ENCODE peak calls at places on chromosomes 16 and 17, in nine cellular contexts. Y is CD8-positive, alpha-beta T cell; L is nephron progenitor cell; M is AG09309; C is left ventricle myocardium inferior; O is cardiac fibroblast; V is lower lobe of right lung; A is fibroblast of pulmonary artery; N is CD4-positive, alpha-beta T cell. U is an unnamed sample.

GRCh38 chr16:48492131-48492530 is 106.9 kb upstream of the SIAH1 start:
- DNase-seq in M (no peak), Y (no peak), V (no peak), O (peak), L (no peak), C (no peak), N (no peak), A (peak), U (no peak)

GRCh38 chr17:40303009-40303657 is 5.8 kb upstream of the RARA start:
- DNase-seq in V (no peak), A (peak), N (no peak), Y (no peak), O (peak), M (no peak), L (no peak), C (no peak), U (no peak)

GRCh38 chr17:58020401-58020800 is 13.4 kb upstream of the SRSF1 start:
- DNase-seq in C (no peak), O (no peak), N (no peak), M (no peak), L (no peak), V (no peak), A (no peak), Y (no peak), U (no peak)

GRCh38 chr16:21646721-21647561 is 5.5 kb downstream of the IGSF6 start:
- DNase-seq in C (no peak), V (no peak), A (no peak), L (no peak), O (no peak), N (peak), M (no peak), Y (peak), U (no peak)

GRCh38 chr17:45127209-45127582 is 5.1 kb downstream of the PLCD3 start:
- DNase-seq in A (no peak), N (no peak), O (no peak), Y (no peak), C (no peak), L (no peak), M (no peak), V (no peak), U (no peak)

GRCh38 chr17:29086628-29087332 is 43.8 kb downstream of the PIPOX start:
- DNase-seq in C (no peak), M (no peak), A (no peak), N (no peak), L (no peak), Y (no peak), O (no peak), V (no peak), U (no peak)

GRCh38 chr17:57284984-57285646 is 28.8 kb downstream of the MSI2 start:
- DNase-seq in Y (no peak), C (no peak), O (no peak), N (no peak), A (no peak), L (no peak), V (no peak), M (no peak), U (no peak)

GRCh38 chr16:27461483-27462171 is 59.7 kb downstream of the IL21R start:
- DNase-seq in N (no peak), V (no peak), L (peak), O (peak), C (no peak), M (no peak), A (no peak), Y (no peak), U (no peak)

GRCh38 chr16:9599415-9600110 is 508.1 kb downstream of the HAPSTR1 start:
- DNase-seq in C (no peak), Y (no peak), N (no peak), V (no peak), M (no peak), L (no peak), O (no peak), A (no peak), U (no peak)
- TF ChIP-seq CTCF in C (no peak), Y (no peak), N (no peak), V (no peak), M (no peak), L (no peak), O (no peak), A (no peak), U (no peak)

DNA sequence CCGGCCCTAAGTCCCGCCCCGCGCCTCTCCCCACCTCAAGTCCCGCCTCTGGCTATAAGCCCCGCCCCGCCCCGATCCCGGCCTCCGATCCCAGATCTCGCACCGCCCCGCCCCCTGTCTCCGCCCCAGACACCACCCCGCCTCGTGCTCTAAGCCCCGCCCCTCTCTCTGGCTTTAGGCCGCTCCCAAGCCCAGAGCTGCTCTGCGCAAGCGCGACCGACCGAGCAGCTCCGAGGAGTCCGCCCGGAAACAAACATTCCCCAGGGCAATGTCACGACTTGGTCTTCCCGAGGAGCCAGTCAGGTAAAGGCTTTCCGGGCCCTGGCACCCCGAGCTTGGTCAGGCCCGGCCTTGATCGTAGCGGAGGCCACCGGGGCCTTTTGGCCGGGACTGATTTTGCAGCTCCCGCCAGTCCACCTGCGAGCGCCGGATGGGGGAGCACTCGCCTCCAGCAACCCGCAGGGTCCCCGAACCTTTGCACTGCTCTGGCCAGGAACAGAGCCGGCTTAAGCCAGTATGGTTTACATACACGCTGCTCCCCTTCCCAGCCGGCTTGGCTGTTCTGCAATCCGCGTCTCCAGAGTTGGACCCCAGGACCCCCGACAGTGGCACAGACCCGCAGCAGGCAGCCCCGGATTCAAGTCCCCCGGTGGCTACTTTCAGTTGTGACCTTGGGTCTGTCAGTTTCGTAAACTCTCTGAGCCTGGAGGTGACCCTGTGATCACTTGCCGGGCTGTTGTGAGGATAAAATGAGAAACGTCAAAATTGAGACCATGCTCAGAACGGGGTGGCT is at the start of gene NUDT7:
- DNase-seq in M (peak), A (peak), C (peak), N (peak), L (peak), O (peak), V (peak), Y (peak), U (peak)
- TF ChIP-seq CTCF in M (peak), A (peak), C (peak), N (no peak), L (no peak), O (no peak), V (peak), Y (no peak), U (peak)

GRCh38 chr16:2767140-2767731 is 9.8 kb downstream of the ELOB start:
- DNase-seq in L (no peak), Y (no peak), O (no peak), N (no peak), V (peak), M (no peak), C (no peak), A (no peak), U (no peak)

GRCh38 chr16:2764718-2765117 is 12.3 kb downstream of the SRRM2 start:
- DNase-seq in A (no peak), L (no peak), N (no peak), C (no peak), Y (no peak), O (no peak), V (peak), M (no peak), U (no peak)

GRCh38 chr16:2766430-2767139 is 10.5 kb downstream of the ELOB start:
- DNase-seq in Y (no peak), M (no peak), A (no peak), L (no peak), C (no peak), N (no peak), V (peak), O (no peak), U (no peak)

GRCh38 chr16:2767891-2768290 is 9.2 kb downstream of the ELOB start:
- DNase-seq in A (no peak), O (no peak), N (no peak), V (peak), Y (no peak), C (no peak), M (no peak), L (no peak), U (no peak)

GRCh38 chr16:2765462-2766404 is 11.3 kb downstream of the ELOB start:
- DNase-seq in A (no peak), L (no peak), Y (no peak), V (peak), C (no peak), M (no peak), O (no peak), N (no peak), U (no peak)
- TF ChIP-seq CTCF in A (no peak), L (no peak), Y (no peak), V (no peak), C (no peak), M (no peak), O (no peak), N (no peak), U (no peak)

DNA sequence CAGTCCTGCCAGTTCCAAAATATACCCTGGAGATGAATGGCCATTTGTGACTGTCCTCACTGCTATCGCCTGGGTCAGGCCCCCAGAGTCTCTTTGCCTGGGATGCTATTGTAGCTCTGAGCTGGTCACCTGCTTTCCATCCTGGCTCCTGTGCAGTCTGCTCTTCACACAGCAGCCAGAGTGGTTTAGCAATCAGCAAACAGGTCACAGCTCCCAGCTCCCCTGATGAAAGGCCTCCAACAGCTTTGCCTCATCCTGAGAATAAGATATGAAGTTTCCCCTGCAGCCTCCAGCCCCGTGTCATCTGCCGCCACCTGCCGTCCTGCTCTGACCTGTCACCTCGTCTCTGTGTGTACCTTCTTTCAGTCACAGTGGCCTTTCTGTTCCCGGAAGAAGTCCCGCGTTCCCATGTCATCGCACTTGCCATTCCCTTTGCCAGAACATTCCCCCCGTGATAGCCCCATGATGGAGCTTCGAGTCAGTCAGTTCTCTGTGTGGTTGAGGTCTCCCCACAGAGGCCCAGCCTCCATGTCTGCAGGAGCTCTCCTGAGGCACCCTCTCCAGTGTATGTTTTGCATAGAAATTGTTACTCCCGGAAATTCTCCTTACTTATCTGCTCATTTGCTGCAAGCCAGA is 281.5 kb downstream of the SNX29 start:
- DNase-seq in V (no peak), M (no peak), C (no peak), Y (no peak), N (no peak), O (no peak), A (no peak), L (no peak), U (no peak)
- TF ChIP-seq CTCF in V (no peak), M (no peak), C (peak), Y (no peak), N (no peak), O (peak), A (no peak), L (no peak), U (peak)

DNA sequence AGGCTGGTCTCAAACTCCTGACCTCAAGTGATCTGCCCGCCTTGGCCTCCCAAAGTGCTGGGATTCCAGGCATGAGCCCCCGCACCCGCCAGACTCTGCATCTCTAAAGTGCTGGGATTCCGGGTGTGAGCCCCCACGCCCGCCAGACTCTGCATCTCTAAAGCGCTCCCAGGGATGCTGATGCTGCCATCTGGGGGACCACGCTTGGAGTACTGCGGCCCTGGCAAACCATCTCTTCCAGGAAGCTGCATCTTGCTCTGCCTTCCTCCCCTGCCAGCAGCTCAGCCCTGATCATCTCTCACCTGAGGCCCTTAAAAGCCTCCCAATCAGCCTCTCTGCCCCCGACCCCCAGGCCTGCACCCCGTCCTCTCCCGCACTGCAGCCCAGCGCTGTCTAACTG is 4.1 kb downstream of the CEP295NL start:
- DNase-seq in C (no peak), N (no peak), A (no peak), Y (no peak), L (no peak), V (no peak), O (no peak), M (no peak), U (no peak)
- TF ChIP-seq CTCF in C (no peak), N (no peak), A (no peak), Y (no peak), L (no peak), V (no peak), O (no peak), M (no peak), U (no peak)

GRCh38 chr17:59796785-59797205 is 89.3 kb downstream of the VMP1 start:
- DNase-seq in O (peak), A (peak), V (no peak), M (no peak), L (no peak), N (no peak), C (no peak), Y (no peak), U (no peak)

GRCh38 chr17:59793249-59793648 is 85.8 kb downstream of the VMP1 start:
- DNase-seq in A (no peak), L (no peak), C (no peak), O (no peak), V (no peak), N (no peak), Y (no peak), M (no peak), U (no peak)

GRCh38 chr17:59791603-59792457 is 84.4 kb downstream of the VMP1 start:
- DNase-seq in A (peak), N (no peak), O (peak), C (no peak), V (no peak), M (no peak), L (no peak), Y (no peak), U (no peak)

GRCh38 chr17:59798111-59798510 is 90.7 kb downstream of the VMP1 start:
- DNase-seq in L (no peak), M (no peak), A (no peak), Y (no peak), C (no peak), V (no peak), O (no peak), N (no peak), U (no peak)

GRCh38 chr17:59796138-59796537 is 88.7 kb downstream of the VMP1 start:
- DNase-seq in N (no peak), Y (no peak), M (no peak), C (no peak), O (no peak), L (no peak), A (no peak), V (no peak), U (no peak)
- TF ChIP-seq CTCF in N (no peak), Y (no peak), M (no peak), C (no peak), O (no peak), L (no peak), A (no peak), V (no peak), U (no peak)

GRCh38 chr16:73216932-73217331 is 169.0 kb upstream of the ZFHX3 start:
- DNase-seq in A (no peak), Y (no peak), V (no peak), M (no peak), O (no peak), N (no peak), C (no peak), L (no peak), U (no peak)

GRCh38 chr16:73214825-73215481 is 167.0 kb upstream of the ZFHX3 start:
- DNase-seq in O (peak), Y (no peak), C (no peak), A (peak), N (no peak), V (no peak), M (peak), L (no peak), U (no peak)

GRCh38 chr16:73215482-73216377 is 167.8 kb upstream of the ZFHX3 start:
- DNase-seq in Y (no peak), O (peak), A (peak), C (no peak), M (no peak), V (no peak), N (no peak), L (no peak), U (no peak)

GRCh38 chr16:73219176-73219575 is 171.2 kb upstream of the ZFHX3 start:
- DNase-seq in M (no peak), O (no peak), V (no peak), N (no peak), Y (no peak), L (no peak), C (no peak), A (no peak), U (no peak)

GRCh38 chr16:73217654-73218053 is 169.7 kb upstream of the ZFHX3 start:
- DNase-seq in C (no peak), N (no peak), A (no peak), M (no peak), O (no peak), Y (no peak), L (no peak), V (no peak), U (no peak)
- TF ChIP-seq CTCF in C (no peak), N (no peak), A (peak), M (peak), O (no peak), Y (no peak), L (peak), V (peak), U (no peak)

GRCh38 chr16:55703003-55704001 is 47.5 kb downstream of the SLC6A2 start:
- DNase-seq in N (no peak), L (peak), A (peak), Y (no peak), C (no peak), O (peak), M (peak), V (no peak), U (no peak)
- TF ChIP-seq CTCF in N (no peak), L (peak), A (peak), Y (no peak), C (peak), O (peak), M (peak), V (peak), U (peak)

GRCh38 chr17:34780438-34780837 is 180.8 kb downstream of the CCT6B start:
- DNase-seq in N (no peak), C (no peak), V (no peak), L (no peak), M (no peak), Y (no peak), O (no peak), A (no peak), U (no peak)

GRCh38 chr17:34781071-34781470 is 180.2 kb downstream of the CCT6B start:
- DNase-seq in L (no peak), C (no peak), A (no peak), Y (no peak), O (no peak), M (no peak), N (no peak), V (no peak), U (no peak)

GRCh38 chr17:34777044-34777443 is 184.2 kb downstream of the CCT6B start:
- DNase-seq in O (no peak), M (no peak), V (no peak), L (no peak), N (no peak), Y (no peak), A (no peak), C (no peak), U (no peak)

GRCh38 chr17:34771891-34772290 is 189.4 kb downstream of the CCT6B start:
- DNase-seq in C (no peak), L (no peak), A (no peak), N (no peak), O (no peak), V (no peak), M (no peak), Y (no peak), U (no peak)

DNA sequence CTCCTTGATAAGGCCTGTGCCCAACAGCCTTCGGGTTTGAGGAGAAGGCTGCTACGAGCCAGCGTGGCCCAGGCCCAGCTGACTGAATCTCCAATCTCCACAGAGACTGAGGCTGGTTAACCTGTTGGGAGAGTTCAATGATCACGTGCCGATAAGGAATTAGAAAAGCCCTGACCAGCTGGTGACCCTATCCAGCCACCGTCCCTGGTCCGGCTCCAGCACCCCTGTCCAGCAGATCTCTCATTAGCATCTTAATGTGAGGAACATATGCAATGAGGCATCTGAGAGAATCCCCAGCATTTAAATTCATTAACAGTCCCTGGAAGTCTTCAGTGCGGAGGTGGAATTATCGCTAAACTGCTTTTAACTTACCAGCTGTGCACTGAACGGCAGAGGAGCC is 184.8 kb downstream of the CCT6B start:
- DNase-seq in O (no peak), N (no peak), Y (no peak), L (no peak), V (no peak), C (no peak), M (no peak), A (no peak), U (no peak)
- TF ChIP-seq CTCF in O (no peak), N (no peak), Y (no peak), L (no peak), V (no peak), C (no peak), M (no peak), A (no peak), U (no peak)

GRCh38 chr17:4344926-4345325 is 21.5 kb downstream of the UBE2G1 start:
- DNase-seq in M (no peak), L (no peak), N (no peak), A (no peak), Y (no peak), V (no peak), O (no peak), C (no peak), U (no peak)

GRCh38 chr17:4345569-4345968 is 20.9 kb downstream of the UBE2G1 start:
- DNase-seq in N (no peak), Y (no peak), V (no peak), C (no peak), A (no peak), M (no peak), O (no peak), L (no peak), U (no peak)

GRCh38 chr17:4340914-4341615 is 25.4 kb downstream of the UBE2G1 start:
- DNase-seq in Y (no peak), L (no peak), V (no peak), C (no peak), M (no peak), N (no peak), O (no peak), A (no peak), U (no peak)

GRCh38 chr17:4341616-4341977 is 24.9 kb downstream of the UBE2G1 start:
- DNase-seq in A (no peak), L (no peak), C (no peak), M (no peak), O (no peak), N (no peak), V (no peak), Y (no peak), U (no peak)

DNA sequence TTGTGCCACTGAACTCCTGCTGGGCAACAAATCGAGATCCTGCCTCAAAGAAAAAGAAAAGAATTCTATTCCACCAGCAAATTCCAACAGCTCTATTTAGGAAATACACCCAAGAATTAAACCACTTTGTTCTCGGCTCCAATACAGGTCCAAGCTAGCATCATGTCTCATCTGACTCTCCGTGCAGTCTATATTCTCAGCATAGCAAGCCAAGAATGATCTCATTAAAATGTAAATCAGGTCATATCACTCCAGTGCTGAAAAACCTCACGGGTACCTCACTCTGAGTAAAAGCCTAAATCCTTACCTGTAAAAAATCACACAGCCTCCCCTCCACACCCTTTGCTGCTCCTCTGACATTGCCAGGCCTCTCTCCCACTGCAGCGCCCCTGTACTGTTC is 23.9 kb downstream of the UBE2G1 start:
- DNase-seq in Y (no peak), C (no peak), M (no peak), V (no peak), L (no peak), A (no peak), N (no peak), O (no peak), U (no peak)
- TF ChIP-seq CTCF in Y (no peak), C (no peak), M (no peak), V (no peak), L (no peak), A (no peak), N (no peak), O (no peak), U (no peak)